ENCODE peak calls at places on chromosomes 5 and 9, in four cellular contexts. G is K562, R is HepG2, F is GM12878. P is an unnamed sample.

GRCh38 chr5:158958048-158958994 is 141.4 kb downstream of the EBF1 start:
- DNase-seq in G (no peak), R (no peak), F (peak), P (peak)

GRCh38 chr5:77266291-77266690 is 55.8 kb downstream of the PDE8B start:
- DNase-seq in G (no peak), R (no peak), F (no peak), P (no peak)

GRCh38 chr5:10682429-10682746 is 78.6 kb downstream of the DAP start:
- DNase-seq in G (no peak), R (no peak), F (no peak), P (no peak)

GRCh38 chr5:76944638-76945037 is 8.2 kb upstream of the CRHBP start:
- DNase-seq in G (no peak), R (no peak), F (no peak), P (no peak)

GRCh38 chr5:179270581-179271300 is 74.5 kb downstream of the ADAMTS2 start:
- DNase-seq in G (no peak), R (no peak), F (no peak), P (peak)

GRCh38 chr5:138635268-138635667 is 60.1 kb upstream of the HSPA9 start:
- DNase-seq in G (no peak), R (no peak), F (no peak), P (no peak)

GRCh38 chr5:30839956-30840355 is 353.5 kb upstream of the CDH6 start:
- DNase-seq in G (no peak), R (no peak), F (no peak), P (no peak)

GRCh38 chr5:23330726-23331125 is 176.7 kb upstream of the PRDM9 start:
- DNase-seq in G (no peak), R (no peak), F (no peak), P (no peak)

GRCh38 chr9:87193151-87193550 is 245.8 kb upstream of the GAS1 start:
- DNase-seq in G (no peak), R (no peak), F (no peak), P (no peak)

GRCh38 chr5:14721990-14722656 is 57.6 kb downstream of the OTULIN start:
- DNase-seq in G (no peak), R (peak), F (no peak), P (no peak)

GRCh38 chr5:61280205-61280604 is 51.9 kb upstream of the ZSWIM6 start:
- DNase-seq in G (no peak), R (no peak), F (no peak), P (no peak)

GRCh38 chr9:21450733-21451394 is 10.6 kb downstream of the IFNA1 start:
- DNase-seq in G (no peak), R (peak), F (no peak), P (no peak)

GRCh38 chr9:27558307-27558706 is 15.0 kb downstream of the C9orf72 start:
- DNase-seq in G (no peak), R (no peak), F (no peak), P (no peak)

GRCh38 chr5:64594601-64595518 is 89.0 kb downstream of the RGS7BP start:
- DNase-seq in G (peak), R (no peak), F (no peak), P (peak)

GRCh38 chr5:174625591-174626365 is 98.6 kb upstream of the MSX2 start:
- DNase-seq in G (no peak), R (no peak), F (no peak), P (no peak)

GRCh38 chr9:85647571-85647970 is 94.2 kb downstream of the AGTPBP1 start:
- DNase-seq in G (no peak), R (no peak), F (peak), P (no peak)

GRCh38 chr5:95647886-95648860 is 1.6 kb downstream of the RFESD start:
- DNase-seq in G (peak), R (no peak), F (no peak), P (no peak)

GRCh38 chr5:126512451-126512850 is 82.6 kb downstream of the ALDH7A1 start:
- DNase-seq in G (no peak), R (no peak), F (no peak), P (no peak)

GRCh38 chr5:32076699-32077695 is 97.1 kb downstream of the GOLPH3 start:
- DNase-seq in G (peak), R (peak), F (peak), P (peak)

DNA sequence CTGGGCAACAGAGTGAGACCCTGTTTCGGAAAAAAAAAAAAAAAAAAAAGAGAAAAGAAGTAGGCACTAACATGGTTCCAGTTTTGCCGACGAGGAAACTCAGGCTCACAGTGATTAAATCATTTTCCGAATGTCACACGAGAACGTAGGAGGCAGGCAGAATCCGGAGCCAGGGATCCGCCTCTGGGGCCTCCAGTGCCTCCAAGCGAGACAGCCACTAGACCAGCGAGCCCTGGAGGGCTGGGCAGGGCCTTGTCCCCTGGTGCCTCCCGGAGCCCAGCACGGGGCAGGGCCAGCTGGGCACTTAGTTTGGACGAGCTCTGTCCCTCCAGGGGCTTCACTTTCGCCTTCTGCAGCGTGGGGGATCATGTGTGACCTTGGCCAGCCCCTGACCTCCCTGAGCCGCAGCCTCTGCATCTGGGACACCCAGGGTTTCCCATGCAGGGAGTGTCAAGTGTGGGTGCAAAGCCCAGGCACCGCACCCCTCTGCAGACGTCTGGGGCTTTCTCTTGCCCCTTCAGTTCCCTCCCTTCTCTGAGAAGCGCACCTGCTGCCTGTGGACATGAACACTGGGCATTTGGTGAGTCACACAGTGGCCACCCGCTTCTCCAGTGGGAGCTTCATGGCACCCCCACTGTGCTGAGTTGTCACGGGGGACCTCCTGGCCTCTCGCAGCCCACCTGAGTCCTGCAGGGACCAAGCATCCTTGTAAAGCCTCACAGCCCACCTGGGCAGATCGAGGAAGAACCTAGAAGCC is 80.3 kb downstream of the RXRA start:
- DNase-seq in G (no peak), R (no peak), F (no peak), P (no peak)
- TF ChIP-seq TCF7 in G (no peak), R (no peak), F (no peak), P (no peak)

DNA sequence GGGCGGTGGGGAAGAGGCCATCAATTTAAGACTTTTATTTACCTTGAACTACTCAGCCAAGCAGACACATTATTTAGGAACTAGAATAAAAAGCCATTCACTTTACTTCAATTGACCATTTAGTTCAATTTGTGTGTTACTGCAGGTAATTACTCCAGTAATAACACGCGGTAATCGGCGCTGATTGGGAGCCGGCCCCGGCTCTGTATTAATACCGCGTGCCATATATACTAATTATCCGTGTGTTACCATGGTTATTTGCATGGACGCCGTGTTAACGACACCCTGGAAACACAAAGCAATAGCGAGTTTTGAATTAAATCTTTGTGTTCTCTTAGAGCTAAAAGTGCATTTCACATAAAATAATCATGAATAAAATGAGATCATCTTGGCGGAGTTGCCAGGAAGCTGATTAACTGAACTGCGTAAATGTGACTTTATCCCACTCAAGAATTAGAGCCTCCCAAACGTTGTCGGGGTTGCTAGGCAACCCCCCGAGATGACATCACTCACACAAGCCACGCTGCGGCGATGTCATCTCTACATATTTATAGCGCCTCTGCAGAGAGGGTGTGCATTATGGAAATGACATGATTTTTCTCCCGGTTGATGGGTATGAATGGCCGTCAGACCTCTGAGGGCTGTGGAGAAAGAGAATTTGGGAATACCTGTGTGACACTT is 41.4 kb upstream of the RNU6ATAC start:
- DNase-seq in G (peak), R (no peak), F (no peak), P (no peak)
- TF ChIP-seq TCF7 in G (no peak), R (no peak), F (no peak), P (no peak)

GRCh38 chr9:112789493-112789892 is 38.9 kb downstream of the SNX30 start:
- DNase-seq in G (no peak), R (no peak), F (no peak), P (no peak)
- TF ChIP-seq TCF7 in G (no peak), R (no peak), F (no peak), P (no peak)

DNA sequence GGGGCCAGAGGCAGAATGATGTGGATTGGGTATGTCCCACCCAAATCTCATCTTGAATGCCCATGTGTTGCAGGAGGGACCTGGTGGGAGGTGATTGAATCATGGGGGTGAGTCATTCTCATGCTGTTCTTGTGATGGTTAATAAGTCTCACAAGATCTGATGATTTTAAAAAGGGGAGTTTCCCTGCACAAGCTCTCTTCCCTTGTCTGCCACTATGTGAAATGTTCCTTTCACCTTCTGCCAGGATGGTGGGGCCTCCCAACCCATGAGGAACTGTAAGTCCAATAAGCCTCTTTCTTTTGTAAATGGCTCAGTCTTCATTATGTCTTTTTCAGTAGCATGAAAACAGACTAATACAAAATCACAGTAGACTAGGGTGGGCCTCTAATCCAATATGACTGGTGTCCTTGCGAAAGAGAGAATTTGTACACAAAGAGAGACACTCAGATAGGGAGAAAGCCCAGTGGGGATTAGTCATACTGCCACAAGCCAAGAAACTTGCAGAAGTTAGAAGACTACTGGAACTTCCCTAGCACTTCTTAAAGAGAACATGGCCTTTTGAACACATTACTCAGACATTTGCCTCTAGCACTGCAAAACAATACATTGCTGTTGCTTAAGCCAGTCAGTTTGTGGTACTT is 68.4 kb downstream of the ANXA1 start:
- DNase-seq in G (no peak), R (no peak), F (peak), P (no peak)
- TF ChIP-seq TCF7 in G (no peak), R (no peak), F (no peak), P (no peak)

DNA sequence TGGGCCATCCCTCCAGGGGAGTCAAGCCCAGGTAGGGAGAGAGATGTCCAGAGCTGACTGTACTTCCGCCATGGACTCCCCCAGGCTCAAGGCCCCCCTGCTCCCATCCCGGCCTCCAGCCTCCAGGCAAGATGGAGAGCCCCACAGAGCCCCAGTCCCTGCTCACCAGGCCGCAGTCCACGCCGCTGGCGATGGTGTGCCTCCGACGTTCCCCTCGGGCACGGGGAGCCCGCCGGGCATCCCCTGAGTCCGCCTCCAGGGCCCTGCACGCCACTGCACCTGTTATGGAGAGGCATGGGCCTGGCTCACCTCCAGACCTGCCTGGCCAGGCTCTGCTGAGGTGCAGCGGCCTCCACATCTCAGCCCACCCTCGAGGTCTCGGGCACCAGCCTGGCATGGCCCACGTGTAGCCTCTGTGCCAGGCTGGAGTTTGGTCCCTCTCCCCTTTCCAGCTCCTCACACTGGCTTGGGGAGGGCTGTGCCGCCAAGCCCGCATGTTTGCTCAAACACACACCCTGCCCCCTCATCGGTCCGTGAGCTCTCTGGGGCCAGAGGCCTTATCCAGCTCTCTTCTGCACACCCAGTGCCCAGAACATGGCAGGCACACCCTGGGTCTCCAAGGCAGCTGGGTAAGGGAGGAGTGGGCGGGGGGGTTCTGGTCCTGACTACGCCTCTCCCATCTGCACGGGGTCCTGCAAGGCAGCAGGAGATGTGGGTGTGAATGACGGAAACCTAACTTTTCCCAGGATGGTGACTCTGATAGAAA is 4.1 kb downstream of the SAPCD2 start:
- DNase-seq in G (no peak), R (no peak), F (no peak), P (no peak)
- TF ChIP-seq TCF7 in G (no peak), R (no peak), F (no peak), P (no peak)